ENCODE peak calls at places on chromosomes 6 and 20, in seven cellular contexts. W is upper lobe of left lung; K is mesenchymal stem cell; Q is CD8-positive, alpha-beta T cell; A is pancreas; H is left ventricle myocardium inferior; G is HepG2. V is an unnamed sample.

GRCh38 chr6:152463183-152463582 is 174.0 kb downstream of the SYNE1 start:
- DNase-seq in W (no peak), K (no peak), Q (no peak), A (no peak), H (no peak), G (no peak), V (no peak)

GRCh38 chr6:162385980-162386379 is 341.6 kb downstream of the PRKN start:
- DNase-seq in W (no peak), K (no peak), Q (no peak), A (no peak), H (no peak), G (no peak), V (no peak)

GRCh38 chr6:148736779-148737412 is 9.9 kb upstream of the UST start:
- DNase-seq in W (no peak), K (no peak), Q (no peak), A (no peak), H (no peak), G (no peak), V (no peak)

GRCh38 chr6:157860505-157860991 is 37.5 kb downstream of the SNX9 start:
- DNase-seq in W (no peak), K (peak; percentile 59), Q (no peak), A (no peak), H (no peak), G (no peak), V (no peak)

GRCh38 chr6:90460067-90460466 is 126.8 kb downstream of the MAP3K7 start:
- DNase-seq in W (no peak), K (no peak), Q (no peak), A (no peak), H (no peak), G (no peak), V (no peak)

GRCh38 chr20:63206878-63207277 is 9.1 kb downstream of the YTHDF1 start:
- DNase-seq in W (no peak), K (peak; percentile 49), Q (no peak), A (no peak), H (no peak), G (no peak), V (no peak)

GRCh38 chr6:168925671-168926070 is 328.0 kb downstream of the THBS2 start:
- DNase-seq in W (no peak), K (no peak), Q (no peak), A (no peak), H (no peak), G (no peak), V (no peak)

GRCh38 chr6:84738996-84739865 is 25.2 kb downstream of the TBX18 start:
- DNase-seq in W (no peak), K (no peak), Q (no peak), A (no peak), H (no peak), G (no peak), V (no peak)

GRCh38 chr6:88584581-88584980 is 378.8 kb downstream of the RNGTT start:
- DNase-seq in W (no peak), K (no peak), Q (no peak), A (no peak), H (no peak), G (no peak), V (no peak)

GRCh38 chr20:32674362-32674789 is 635 bp upstream of the C20orf203 start:
- DNase-seq in W (peak; percentile 38), K (peak; percentile 47), Q (peak; percentile 61), A (peak; percentile 50), H (no peak), G (peak; percentile 64), V (no peak)

GRCh38 chr6:39269971-39270370 is 40.7 kb upstream of the KCNK5 start:
- DNase-seq in W (no peak), K (no peak), Q (no peak), A (no peak), H (no peak), G (no peak), V (no peak)

GRCh38 chr20:33339515-33340058 is 56.6 kb downstream of the BPIFB1 start:
- DNase-seq in W (no peak), K (no peak), Q (no peak), A (no peak), H (no peak), G (peak; percentile 90), V (peak; percentile 37)

GRCh38 chr20:35395728-35396127 is 16.0 kb downstream of the UQCC1 start:
- DNase-seq in W (no peak), K (no peak), Q (no peak), A (peak; percentile 26), H (no peak), G (no peak), V (no peak)

GRCh38 chr6:133170602-133171001 is 70.6 kb upstream of the EYA4 start:
- DNase-seq in W (no peak), K (no peak), Q (no peak), A (no peak), H (no peak), G (peak; percentile 16), V (no peak)

GRCh38 chr6:155152211-155153076 is 111.4 kb upstream of the CLDN20 start:
- DNase-seq in W (no peak), K (no peak), Q (no peak), A (no peak), H (no peak), G (peak; percentile 75), V (no peak)

GRCh38 chr6:135088818-135089809 is 34.5 kb upstream of the HBS1L start:
- DNase-seq in W (no peak), K (peak; percentile 28), Q (no peak), A (no peak), H (no peak), G (peak; percentile 25), V (no peak)

GRCh38 chr20:56429941-56430340 is 17.9 kb downstream of the CASS4 start:
- DNase-seq in W (peak; percentile 14), K (no peak), Q (no peak), A (no peak), H (no peak), G (no peak), V (no peak)

GRCh38 chr20:3046677-3047462 is 1.0 kb downstream of the MRPS26 start:
- DNase-seq in W (peak; percentile 56), K (no peak), Q (no peak), A (no peak), H (no peak), G (peak; percentile 47), V (peak; percentile 50)

GRCh38 chr6:129644567-129645015 is 65.4 kb downstream of the ARHGAP18 start:
- DNase-seq in W (no peak), K (peak; percentile 60), Q (no peak), A (no peak), H (no peak), G (peak; percentile 85), V (no peak)

GRCh38 chr6:2765896-2766766 is 938 bp downstream of the WRNIP1 start:
- DNase-seq in W (peak; percentile 53), K (peak; percentile 58), Q (no peak), A (peak; percentile 57), H (peak; percentile 57), G (no peak), V (peak; percentile 87)

GRCh38 chr6:30917487-30917886 is 3.4 kb downstream of the VARS2 start:
- DNase-seq in W (no peak), K (no peak), Q (no peak), A (no peak), H (no peak), G (no peak), V (no peak)

GRCh38 chr6:112017169-112017568 is 36.7 kb upstream of the CCN6 start:
- DNase-seq in W (no peak), K (no peak), Q (no peak), A (no peak), H (no peak), G (no peak), V (no peak)

GRCh38 chr6:112018619-112019416 is 35.1 kb upstream of the CCN6 start:
- DNase-seq in W (no peak), K (peak; percentile 42), Q (no peak), A (peak; percentile 27), H (peak; percentile 44), G (peak; percentile 87), V (peak; percentile 66)

GRCh38 chr6:112017760-112018537 is 36.0 kb upstream of the CCN6 start:
- DNase-seq in W (no peak), K (no peak), Q (no peak), A (no peak), H (no peak), G (no peak), V (no peak)

GRCh38 chr6:112021911-112022310 is 32.0 kb upstream of the CCN6 start:
- DNase-seq in W (no peak), K (no peak), Q (no peak), A (no peak), H (no peak), G (no peak), V (no peak)

GRCh38 chr6:112019619-112020018 is 34.3 kb upstream of the CCN6 start:
- DNase-seq in W (no peak), K (no peak), Q (no peak), A (no peak), H (no peak), G (no peak), V (no peak)
- H3K27ac ChIP-seq in W (no peak overlapping the region), K (no peak overlapping the region), Q (no peak overlapping the region), A (no peak overlapping the region), H (peak overlapping the region; percentile 78), G (peak overlapping the region; percentile 64), V (no peak overlapping the region)

DNA sequence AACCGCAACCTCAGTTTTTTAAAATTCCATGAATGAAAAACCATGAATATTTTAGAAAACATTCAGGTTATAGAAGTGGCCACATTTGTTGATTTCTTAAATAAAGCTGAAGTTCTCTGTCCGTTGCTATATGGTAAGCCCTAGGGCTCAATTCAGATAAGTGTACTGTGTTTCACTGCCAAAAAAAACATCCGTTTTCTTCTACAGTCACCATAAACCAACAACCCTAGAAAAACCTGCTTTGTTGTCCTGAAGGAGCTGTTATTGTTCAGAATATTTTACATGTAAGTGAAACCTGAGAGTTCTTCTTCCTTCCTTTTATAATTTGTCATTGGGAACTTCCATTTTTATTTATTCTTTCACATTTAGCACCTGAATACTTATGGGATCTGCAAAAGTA is 274.1 kb downstream of the TFAP2A start:
- DNase-seq in W (no peak), K (no peak), Q (no peak), A (no peak), H (no peak), G (no peak), V (no peak)
- H3K4me1 ChIP-seq in W (no peaks in the 10 kb centered on the region), K (no peaks in the 10 kb centered on the region), Q (no peaks in the 10 kb centered on the region), A (no peaks in the 10 kb centered on the region), H (no peaks in the 10 kb centered on the region), G (no peaks in the 10 kb centered on the region), V (no peaks in the 10 kb centered on the region)

GRCh38 chr20:48652961-48653705 is 174.7 kb downstream of the PREX1 start:
- DNase-seq in W (no peak), K (peak; percentile 15), Q (no peak), A (no peak), H (no peak), G (no peak), V (no peak)
- H3K27ac ChIP-seq in W (no peak overlapping the region), K (no peak overlapping the region), Q (no peak overlapping the region), A (no peak overlapping the region), H (no peak overlapping the region), G (no peak overlapping the region), V (no peak overlapping the region)

GRCh38 chr20:49696594-49696993 is 17.1 kb downstream of the B4GALT5 start:
- DNase-seq in W (no peak), K (no peak), Q (no peak), A (no peak), H (no peak), G (no peak), V (no peak)
- H3K4me1 ChIP-seq in W (peaks cover 54% of the 10 kb centered on the region), K (peaks cover 21% of the 10 kb centered on the region), Q (no peaks in the 10 kb centered on the region), A (peaks cover 36% of the 10 kb centered on the region), H (peaks cover 92% of the 10 kb centered on the region), G (peaks cover 96% of the 10 kb centered on the region), V (no peaks in the 10 kb centered on the region)

GRCh38 chr6:19231878-19232519 is 605.2 kb upstream of the ID4 start:
- DNase-seq in W (peak; percentile 27), K (no peak), Q (no peak), A (no peak), H (no peak), G (no peak), V (peak; percentile 20)
- H3K27ac ChIP-seq in W (peak overlapping the region; percentile 57), K (no peak overlapping the region), Q (no peak overlapping the region), A (peak overlapping the region; percentile 35), H (no peak overlapping the region), G (no peak overlapping the region), V (peak overlapping the region; percentile 63)

GRCh38 chr6:35050291-35050987 is 90.7 kb downstream of the TCP11 start:
- DNase-seq in W (no peak), K (peak; percentile 55), Q (no peak), A (no peak), H (no peak), G (no peak), V (no peak)
- H3K4me1 ChIP-seq in W (peaks cover 61% of the 10 kb centered on the region), K (peaks cover 34% of the 10 kb centered on the region), Q (peaks cover 17% of the 10 kb centered on the region), A (peaks cover 5% of the 10 kb centered on the region), H (peaks cover 97% of the 10 kb centered on the region), G (peaks cover 13% of the 10 kb centered on the region), V (peaks cover 11% of the 10 kb centered on the region)

V was measured in aorta.